ENCODE peak calls at places on chromosome 14, in seven cellular contexts. R is uterus, F is Karpas-422, T is stomach, P is small intestine, X is HepG2, V is lung. D is an unnamed sample. For H3K4me1, the result is how much of the 10 kb centered on the place peaks cover.

GRCh38 chr14:67837011-67837624 is 17.5 kb downstream of the RAD51B start:
- DNase-seq in X (peak), F (peak), R (no peak), P (peak), T (peak), V (peak), D (peak)

GRCh38 chr14:20412876-20413784 is at the start of gene TEP1:
- DNase-seq in X (peak), F (peak), V (peak), T (peak), P (peak), R (peak), D (peak)

GRCh38 chr14:53620325-53620716 is 336.3 kb downstream of the BMP4 start:
- DNase-seq in X (no peak), T (no peak), R (no peak), V (no peak), P (no peak), F (no peak), D (no peak)

GRCh38 chr14:104499784-104500496 is 79.6 kb upstream of the C14orf180 start:
- DNase-seq in P (peak), V (no peak), T (no peak), X (no peak), R (no peak), F (no peak), D (peak)

GRCh38 chr14:84209021-84209420 is 1320.9 kb upstream of the FLRT2 start:
- DNase-seq in P (no peak), T (no peak), F (no peak), R (no peak), V (no peak), X (no peak), D (no peak)

GRCh38 chr14:92686763-92687427 is 61.5 kb downstream of the LGMN start:
- DNase-seq in R (peak), V (peak), T (peak), P (peak), X (no peak), F (peak), D (peak)

GRCh38 chr14:105096206-105096875 is 31.1 kb upstream of the GPR132 start:
- DNase-seq in V (no peak), F (no peak), R (no peak), T (no peak), X (no peak), P (no peak), D (no peak)

GRCh38 chr14:53542692-53543091 is 389.6 kb upstream of the DDHD1 start:
- DNase-seq in T (no peak), X (peak), F (no peak), R (no peak), P (no peak), V (peak), D (peak)

GRCh38 chr14:67371247-67372148 is 11.4 kb downstream of the EIF2S1 start:
- DNase-seq in F (no peak), P (no peak), T (no peak), X (no peak), R (no peak), V (no peak), D (no peak)

GRCh38 chr14:61953602-61954001 is 191.4 kb downstream of the SNAPC1 start:
- DNase-seq in F (no peak), T (no peak), R (no peak), P (no peak), V (no peak), X (no peak), D (no peak)

GRCh38 chr14:82070753-82071152 is 537.1 kb upstream of the SEL1L start:
- DNase-seq in X (no peak), R (no peak), P (no peak), T (no peak), V (no peak), F (no peak), D (no peak)

GRCh38 chr14:61145258-61145902 is 135.8 kb downstream of the TMEM30B start:
- DNase-seq in P (no peak), F (no peak), T (no peak), V (peak), R (peak), X (no peak), D (no peak)

GRCh38 chr14:101369194-101369915 is 191.9 kb upstream of the DIO3 start:
- DNase-seq in T (no peak), V (peak), P (no peak), X (no peak), R (peak), F (no peak), D (no peak)

GRCh38 chr14:94079891-94080605 is 954 bp downstream of the DDX24 start:
- DNase-seq in P (no peak), V (no peak), X (peak), T (no peak), F (peak), R (no peak), D (no peak)

GRCh38 chr14:58749066-58749669 is 111.4 kb downstream of the DACT1 start:
- DNase-seq in P (peak), R (no peak), V (no peak), T (peak), F (peak), X (peak), D (peak)

GRCh38 chr14:90484291-90484690 is 87.5 kb downstream of the CALM1 start:
- DNase-seq in T (no peak), V (no peak), R (no peak), F (no peak), X (no peak), P (no peak), D (no peak)

GRCh38 chr14:52926994-52927393 is 23.9 kb downstream of the FERMT2 start:
- DNase-seq in T (no peak), V (no peak), F (no peak), R (no peak), X (peak), P (no peak), D (no peak)

GRCh38 chr14:28375295-28375694 is 391.3 kb upstream of the FOXG1 start:
- DNase-seq in F (no peak), V (no peak), T (no peak), X (no peak), R (no peak), P (no peak), D (no peak)

GRCh38 chr14:105067969-105068301 is 2.7 kb upstream of the GPR132 start:
- DNase-seq in X (no peak), F (no peak), V (no peak), R (no peak), P (no peak), T (no peak), D (no peak)

GRCh38 chr14:50531595-50532501 is 521 bp downstream of the MAP4K5 start:
- DNase-seq in X (no peak), F (peak), P (peak), V (peak), R (peak), T (peak), D (peak)

GRCh38 chr14:62428429-62429203 is 616.6 kb downstream of the KCNH5 start:
- DNase-seq in V (no peak), X (no peak), P (no peak), R (no peak), F (no peak), T (no peak), D (no peak)

GRCh38 chr14:64636208-64636979 is 67.8 kb upstream of the PLEKHG3 start:
- DNase-seq in F (peak), X (peak), T (peak), V (peak), R (peak), P (peak), D (peak)

GRCh38 chr14:33897382-33897781 is 53.5 kb downstream of the EGLN3 start:
- DNase-seq in T (no peak), V (no peak), F (no peak), X (no peak), R (no peak), P (no peak), D (no peak)

GRCh38 chr14:34088918-34089317 is 138.0 kb upstream of the EGLN3 start:
- DNase-seq in F (no peak), P (no peak), X (no peak), V (no peak), R (no peak), T (no peak), D (no peak)

GRCh38 chr14:38302966-38303365 is 47.1 kb upstream of the CLEC14A start:
- DNase-seq in P (no peak), T (no peak), R (no peak), F (no peak), X (no peak), V (no peak), D (no peak)

GRCh38 chr14:104975481-104976197 is 2.5 kb downstream of the AHNAK2 start:
- DNase-seq in T (no peak), F (peak), R (no peak), V (no peak), P (no peak), X (no peak), D (no peak)

GRCh38 chr14:73744175-73744867 is 30.1 kb upstream of the PNMA1 start:
- DNase-seq in V (no peak), R (no peak), T (no peak), X (no peak), F (no peak), P (peak), D (no peak)

GRCh38 chr14:73746540-73747385 is 32.6 kb upstream of the PNMA1 start:
- DNase-seq in F (no peak), T (no peak), V (no peak), R (no peak), P (peak), X (no peak), D (no peak)

GRCh38 chr14:73744874-73745529 is 30.8 kb upstream of the PNMA1 start:
- DNase-seq in P (peak), V (peak), R (no peak), T (peak), F (no peak), X (no peak), D (peak)

GRCh38 chr14:73747386-73748211 is 33.4 kb upstream of the PNMA1 start:
- DNase-seq in R (no peak), F (no peak), V (no peak), X (no peak), P (no peak), T (no peak), D (no peak)

GRCh38 chr14:73745571-73746539 is 31.7 kb upstream of the PNMA1 start:
- DNase-seq in T (no peak), V (no peak), P (no peak), R (peak), X (no peak), F (no peak), D (no peak)
- H3K4me1 ChIP-seq in T (half or more), V (under half), P (half or more), R (half or more), X (half or more), F (half or more), D (half or more)

DNA sequence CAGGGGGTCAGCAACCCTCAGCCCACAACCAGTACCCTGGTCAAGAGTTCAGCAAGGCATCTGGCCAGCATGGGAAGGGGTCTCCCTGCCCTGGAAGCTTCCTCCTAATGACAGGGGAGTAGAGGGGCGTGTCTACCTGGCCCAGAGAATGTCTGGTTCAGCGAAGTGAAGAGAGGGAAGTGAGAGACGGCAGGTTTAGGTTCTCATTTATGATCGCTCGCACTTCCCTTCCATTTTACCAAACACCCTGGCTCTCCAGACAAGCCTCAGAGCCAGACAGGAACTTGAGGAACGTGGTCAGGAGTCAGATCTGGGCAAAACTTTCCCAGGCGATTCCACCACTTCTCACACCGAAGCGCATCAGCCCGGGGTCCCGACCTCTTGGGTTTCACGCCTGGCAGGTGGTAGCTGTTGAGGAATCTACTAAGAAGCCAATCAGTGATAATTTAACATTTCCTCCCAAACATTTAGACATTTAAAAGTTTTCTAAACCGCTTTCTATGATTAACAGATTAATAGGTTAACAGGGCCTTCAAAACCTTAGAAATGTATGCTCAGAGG is 21.3 kb downstream of the ACTN1 start:
- DNase-seq in T (no peak), X (no peak), F (no peak), P (no peak), R (no peak), V (no peak), D (no peak)
- H3K4me1 ChIP-seq in T (half or more), X (half or more), F (under half), P (under half), R (half or more), V (under half), D (under half)

GRCh38 chr14:99534333-99534732 is 53.1 kb downstream of the CCNK start:
- DNase-seq in P (no peak), R (no peak), X (no peak), F (no peak), T (no peak), V (no peak), D (no peak)
- H3K4me1 ChIP-seq in P (under half), R (under half), X (under half), F (under half), T (under half), V (under half), D (under half)

DNA sequence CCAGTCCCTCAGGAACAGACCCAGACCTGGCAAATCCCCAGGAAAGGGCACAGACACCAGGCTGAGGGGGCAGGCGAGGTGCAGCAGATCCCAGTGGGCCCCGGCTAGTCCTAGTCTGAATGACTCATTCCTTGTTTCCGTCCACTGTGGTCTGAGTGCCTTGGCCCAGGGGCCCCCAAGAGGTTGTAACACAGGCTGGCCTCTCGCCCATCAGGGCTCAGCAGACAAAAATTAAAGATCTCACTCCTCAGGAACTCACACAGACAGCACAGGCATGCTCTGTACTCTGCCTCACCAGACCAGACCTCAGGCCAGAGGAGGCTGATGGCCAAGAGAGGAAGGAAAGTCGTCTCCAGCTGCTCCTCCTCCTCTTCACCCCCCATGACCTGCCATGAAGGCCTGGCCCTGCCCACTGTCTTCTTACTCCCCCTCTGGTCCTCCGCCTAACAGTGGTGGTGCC is 7.7 kb upstream of the LTBP2 start:
- DNase-seq in X (peak), V (peak), P (no peak), R (peak), F (no peak), T (peak), D (peak)
- H3K4me1 ChIP-seq in X (half or more), V (under half), P (under half), R (under half), F (under half), T (under half), D (under half)

GRCh38 chr14:24427537-24428508 is 1.6 kb downstream of the CBLN3 start:
- DNase-seq in P (peak), X (peak), V (no peak), F (no peak), T (no peak), R (no peak), D (no peak)
- H3K4me1 ChIP-seq in P (under half), X (half or more), V (under half), F (under half), T (half or more), R (under half), D (under half)